ENCODE peak calls at places on chromosomes 3 and 15, in four cellular contexts. I is AG10803, K is upper lobe of right lung, W is IMR-90. S is an unnamed sample.

GRCh38 chr3:14563946-14564539 is 23.9 kb upstream of the GRIP2 start:
- DNase-seq in W (no peak), K (no peak), I (no peak), S (no peak)

GRCh38 chr3:132253262-132253878 is 63.8 kb upstream of the ACP3 start:
- DNase-seq in W (peak), K (no peak), I (peak), S (peak)

GRCh38 chr3:55218577-55218976 is 268.5 kb downstream of the WNT5A start:
- DNase-seq in W (no peak), I (no peak), K (no peak), S (no peak)

GRCh38 chr3:182937293-182938051 is 42.9 kb downstream of the DCUN1D1 start:
- DNase-seq in I (no peak), W (no peak), K (no peak), S (no peak)

GRCh38 chr3:60594025-60594424 is 657.2 kb downstream of the FHIT start:
- DNase-seq in K (peak), I (peak), W (peak), S (peak)

GRCh38 chr3:77906102-77906709 is 866.3 kb downstream of the ROBO2 start:
- DNase-seq in I (no peak), K (no peak), W (no peak), S (no peak)

GRCh38 chr3:106617276-106617675 is 748.5 kb upstream of the CBLB start:
- DNase-seq in W (peak), K (no peak), I (no peak), S (peak)

GRCh38 chr15:82371649-82372048 is 22.4 kb upstream of the GOLGA6L10 start:
- DNase-seq in I (no peak), W (no peak), K (no peak), S (no peak)

GRCh38 chr3:54356299-54357037 is 234.1 kb downstream of the CACNA2D3 start:
- DNase-seq in K (no peak), W (no peak), I (peak), S (no peak)

GRCh38 chr15:98653686-98654085 is 5.3 kb downstream of the IGF1R start:
- DNase-seq in W (no peak), K (no peak), I (peak), S (peak)
- H3K4me3 ChIP-seq in W (no peak), K (no peak), I (no peak), S (no peak)

DNA sequence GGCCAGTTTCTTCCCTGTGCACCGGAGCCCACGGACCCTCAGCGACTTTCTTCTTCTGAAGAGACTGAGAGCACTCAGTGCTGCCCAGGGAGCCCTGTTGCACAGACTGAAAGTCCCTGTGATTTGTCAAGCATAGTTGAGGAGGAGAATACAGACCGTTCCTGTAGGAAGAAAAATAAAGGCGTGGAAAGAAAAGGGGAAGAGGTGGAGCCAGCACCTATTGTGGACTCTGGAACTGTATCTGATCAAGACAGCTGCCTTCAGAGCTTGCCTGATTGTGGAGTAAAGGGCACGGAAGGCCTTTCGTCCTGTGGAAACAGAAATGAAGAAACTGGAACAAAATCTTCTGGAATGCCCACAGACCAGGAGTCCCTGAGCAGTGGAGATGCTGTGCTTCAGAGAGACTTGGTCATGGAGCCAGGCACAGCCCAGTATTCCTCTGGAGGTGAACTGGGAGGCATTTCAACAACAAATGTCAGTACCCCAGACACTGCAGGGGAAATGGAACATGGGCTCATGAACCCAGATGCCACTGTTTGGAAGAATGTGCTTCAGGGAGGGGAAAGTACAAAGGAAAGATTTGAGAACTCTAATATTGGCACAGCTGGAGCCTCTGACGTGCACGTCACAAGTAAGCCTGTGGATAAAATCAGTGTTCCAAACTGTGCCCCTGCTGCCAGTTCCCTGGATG is 198.8 kb downstream of the AKAP13 start:
- DNase-seq in K (no peak), I (no peak), W (no peak), S (no peak)
- H3K4me3 ChIP-seq in K (peak), I (no peak), W (no peak), S (no peak)

GRCh38 chr3:133930341-133930933 is 34.8 kb upstream of the RAB6B start:
- DNase-seq in W (peak), K (no peak), I (peak), S (peak)

GRCh38 chr3:133926736-133927542 is 31.3 kb upstream of the RAB6B start:
- DNase-seq in K (no peak), I (no peak), W (no peak), S (no peak)

GRCh38 chr3:133927543-133928066 is 31.9 kb upstream of the RAB6B start:
- DNase-seq in K (peak), W (no peak), I (peak), S (no peak)

GRCh38 chr3:133928903-133929607 is 33.4 kb upstream of the RAB6B start:
- DNase-seq in W (no peak), I (no peak), K (no peak), S (no peak)

DNA sequence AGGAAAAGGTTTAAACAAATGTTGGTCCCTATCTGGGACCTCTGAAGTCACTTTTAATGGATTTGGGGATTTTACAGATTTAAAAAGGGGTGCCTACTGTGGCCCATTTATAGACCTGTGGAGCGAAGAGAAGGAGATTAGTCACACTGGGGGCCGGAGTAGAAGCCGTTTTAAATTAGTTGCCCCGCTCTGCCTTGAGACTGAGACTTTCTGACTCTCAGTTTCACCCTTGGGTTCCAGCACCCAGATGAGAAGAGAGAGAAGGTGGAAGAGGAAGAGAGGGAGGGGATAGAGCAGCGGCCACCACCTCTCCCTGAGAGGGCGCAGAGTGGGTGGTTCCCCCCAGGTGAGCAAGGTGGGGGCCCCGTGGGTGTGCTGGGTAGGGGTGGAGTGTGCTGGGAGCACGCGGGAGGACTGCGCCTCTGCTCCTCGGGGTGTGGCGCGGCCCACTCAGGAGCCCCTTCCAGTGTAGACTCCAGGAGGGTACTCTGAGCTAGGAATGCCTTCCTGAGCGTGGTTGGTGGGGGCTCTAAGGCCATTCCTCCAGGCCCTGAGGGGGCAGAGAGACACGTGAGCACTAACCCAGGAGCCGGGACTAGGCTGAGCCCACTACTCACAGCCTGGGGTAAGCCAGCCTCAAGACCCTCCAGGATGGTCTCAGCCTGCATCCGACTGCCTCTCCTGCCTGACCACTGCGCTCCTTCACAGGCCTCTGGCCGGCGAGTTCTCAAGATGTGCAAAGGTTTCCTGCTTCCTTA is 32.6 kb upstream of the RAB6B start:
- DNase-seq in I (no peak), W (no peak), K (no peak), S (no peak)
- H3K4me3 ChIP-seq in I (peak), W (no peak), K (no peak), S (no peak)

DNA sequence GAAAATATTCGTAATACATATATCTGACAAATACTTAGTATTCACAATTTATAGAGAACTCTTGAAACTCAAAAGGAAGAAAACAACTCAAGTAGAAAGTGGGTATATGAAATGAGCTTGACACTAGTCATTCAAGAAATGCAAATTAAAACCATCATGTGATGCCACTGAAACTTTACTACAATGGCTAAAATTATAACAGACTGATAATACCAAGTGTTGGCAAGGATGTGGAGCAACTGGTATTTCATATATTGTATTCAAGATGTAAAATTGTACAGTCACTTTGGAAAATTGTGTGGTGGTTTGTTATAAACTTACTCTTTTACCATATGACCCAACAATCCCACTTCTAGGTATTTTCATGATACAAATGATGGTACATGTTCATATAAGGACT is 68.7 kb upstream of the AGTR1 start:
- DNase-seq in I (no peak), W (no peak), K (no peak), S (no peak)
- H3K4me3 ChIP-seq in I (no peak), W (no peak), K (no peak), S (no peak)

GRCh38 chr15:55588818-55589122 is 625 bp upstream of the PYGO1 start:
- DNase-seq in W (no peak), I (no peak), K (no peak), S (no peak)
- H3K4me3 ChIP-seq in W (peak), I (peak), K (peak), S (peak)

GRCh38 chr3:138378990-138379389 is 30.6 kb downstream of the MRAS start:
- DNase-seq in W (no peak), I (no peak), K (no peak), S (no peak)

GRCh38 chr3:138378331-138378730 is 30.0 kb downstream of the MRAS start:
- DNase-seq in K (no peak), W (no peak), I (no peak), S (no peak)

GRCh38 chr3:138381950-138382715 is 33.8 kb downstream of the MRAS start:
- DNase-seq in K (peak), I (peak), W (peak), S (peak)

GRCh38 chr3:138383715-138384114 is 35.3 kb downstream of the MRAS start:
- DNase-seq in W (no peak), K (peak), I (no peak), S (no peak)

GRCh38 chr3:138381413-138381901 is 33.1 kb downstream of the MRAS start:
- DNase-seq in K (peak), I (peak), W (peak), S (peak)
- H3K4me3 ChIP-seq in K (no peak), I (no peak), W (no peak), S (no peak)

DNA sequence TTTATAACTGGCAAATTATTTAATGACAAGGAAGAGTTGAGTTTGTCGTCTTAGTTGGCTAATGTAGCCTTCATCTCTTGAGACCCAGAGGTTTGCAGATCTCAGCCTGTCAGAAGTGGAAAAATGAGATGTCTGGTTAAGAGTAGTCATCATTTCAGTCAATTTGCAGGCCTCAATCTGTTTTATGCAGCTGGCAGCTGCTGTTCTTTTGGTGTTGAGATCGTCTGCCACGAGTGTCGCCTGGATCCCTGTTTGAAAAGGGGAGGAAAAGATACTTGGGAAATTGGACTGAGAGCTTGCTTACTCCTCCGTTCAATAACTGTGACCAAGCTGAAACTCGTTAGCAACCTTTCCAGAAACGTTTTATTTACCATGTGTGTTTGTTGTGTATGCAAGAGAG is 2.3 kb downstream of the PHLDB2 start:
- DNase-seq in W (no peak), K (no peak), I (no peak), S (peak)
- H3K4me3 ChIP-seq in W (peak), K (peak), I (peak), S (peak)

GRCh38 chr15:92898988-92899909 is 875 bp upstream of the CHD2 start:
- DNase-seq in K (no peak), W (peak), I (no peak), S (no peak)
- H3K4me3 ChIP-seq in K (peak), W (no peak), I (no peak), S (no peak)

GRCh38 chr3:46943237-46944187 is 33.0 kb downstream of the CCDC12 start:
- DNase-seq in W (no peak), K (no peak), I (no peak), S (no peak)
- H3K4me3 ChIP-seq in W (no peak), K (no peak), I (no peak), S (no peak)

DNA sequence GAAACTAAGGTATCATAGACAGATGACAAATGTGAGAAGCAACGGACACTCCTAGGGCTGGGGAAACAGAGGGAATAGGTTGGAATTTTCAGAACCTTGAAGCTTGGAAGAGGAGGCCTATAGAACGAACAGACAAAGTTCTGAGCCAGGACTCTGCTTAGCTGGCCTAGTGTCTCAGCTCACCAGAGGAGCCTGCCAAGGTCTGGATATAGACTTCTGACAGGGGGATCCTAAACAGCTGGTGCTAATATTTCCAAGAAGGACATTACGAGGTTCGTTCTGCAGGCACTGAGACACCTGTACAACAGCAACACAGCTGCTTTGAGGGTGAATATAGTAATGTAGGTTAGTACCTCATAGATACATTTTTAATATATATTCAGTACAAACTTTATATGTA is 266.3 kb downstream of the CHL1 start:
- DNase-seq in W (no peak), K (no peak), I (no peak), S (no peak)
- H3K4me3 ChIP-seq in W (no peak), K (no peak), I (no peak), S (no peak)

S was measured in fibroblast of the aortic adventitia.